ENCODE peak calls at places on chromosome 4, in six cellular contexts. W is pancreas; S is H9; G is tibial nerve; R is CD8-positive, alpha-beta T cell; E is effector memory CD4-positive, alpha-beta T cell. K is an unnamed sample.

GRCh38 chr4:90889171-90889570 is 762.0 kb downstream of the CCSER1 start:
- DNase-seq in E (no peak), W (no peak), G (no peak), R (no peak), S (no peak), K (no peak)

GRCh38 chr4:155405059-155405458 is 28.3 kb upstream of the MAP9 start:
- DNase-seq in S (no peak), W (no peak), G (no peak), R (no peak), E (no peak), K (no peak)

GRCh38 chr4:103673983-103674382 is 45.8 kb downstream of the TACR3 start:
- DNase-seq in E (no peak), R (no peak), S (no peak), G (no peak), W (no peak), K (no peak)

GRCh38 chr4:121253961-121254360 is 89.8 kb upstream of the TNIP3 start:
- DNase-seq in S (no peak), E (no peak), R (peak; percentile 23), W (no peak), G (no peak), K (no peak)

GRCh38 chr4:176044589-176044951 is 21.1 kb upstream of the WDR17 start:
- DNase-seq in S (no peak), R (no peak), E (no peak), G (no peak), W (no peak), K (no peak)

GRCh38 chr4:94516999-94517398 is 65.3 kb downstream of the PDLIM5 start:
- DNase-seq in W (no peak), S (no peak), R (no peak), G (no peak), E (no peak), K (no peak)

GRCh38 chr4:131002132-131002531 is 1906.2 kb downstream of the C4orf33 start:
- DNase-seq in G (no peak), E (no peak), R (no peak), W (no peak), S (no peak), K (no peak)

GRCh38 chr4:170111100-170111499 is 21.3 kb upstream of the AADAT start:
- DNase-seq in E (no peak), S (no peak), W (no peak), G (no peak), R (no peak), K (no peak)

GRCh38 chr4:161841759-161842158 is 322.0 kb downstream of the FSTL5 start:
- DNase-seq in E (no peak), W (no peak), G (no peak), S (no peak), R (no peak), K (no peak)

GRCh38 chr4:76457885-76458284 is 22.9 kb downstream of the SHROOM3 start:
- DNase-seq in S (peak; percentile 39), R (no peak), W (no peak), G (no peak), E (no peak), K (no peak)

GRCh38 chr4:84496356-84497219 is 2.5 kb downstream of the NKX6-1 start:
- DNase-seq in E (no peak), G (no peak), R (no peak), S (peak; percentile 65), W (no peak), K (no peak)

DNA sequence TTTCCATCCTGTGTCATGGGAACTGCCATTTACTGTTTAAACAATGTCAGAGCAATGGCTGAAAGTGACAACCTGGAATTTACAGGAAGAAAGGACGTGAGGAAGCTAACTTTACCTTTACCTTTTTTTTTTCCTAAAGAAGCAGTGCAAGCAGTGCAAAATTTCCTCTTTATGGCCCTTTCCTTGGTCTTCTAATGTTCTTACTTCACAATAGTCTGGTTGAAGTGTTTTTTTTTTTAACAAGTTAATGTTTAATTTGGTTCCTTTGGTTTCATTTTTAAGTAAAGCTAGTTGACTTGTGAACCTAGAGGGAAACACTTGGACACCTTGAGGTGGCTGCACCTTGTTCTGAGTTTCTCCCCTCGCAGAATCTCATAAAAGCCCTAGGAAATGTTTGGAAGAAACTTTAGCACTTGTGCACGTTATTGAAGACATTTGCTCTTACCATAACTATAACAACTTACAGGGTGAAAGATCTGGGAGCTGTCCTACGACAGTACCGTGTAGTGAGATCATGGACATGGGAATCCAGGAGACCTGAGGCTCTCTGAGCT is 1.8 kb downstream of the SGMS2 start:
- DNase-seq in E (no peak), W (no peak), G (no peak), R (no peak), S (no peak), K (no peak)
- H3K27ac ChIP-seq in E (no peak overlapping the region), W (peak overlapping the region; percentile 97), G (no peak overlapping the region), R (no peak overlapping the region), S (no peak overlapping the region), K (no peak overlapping the region)

GRCh38 chr4:55284331-55284730 is 61.7 kb upstream of the SRD5A3 start:
- DNase-seq in R (no peak), G (no peak), W (no peak), S (no peak), E (no peak), K (no peak)
- H3K9me3 ChIP-seq in R (peaks cover 6% of the 10 kb centered on the region), G (no peaks in the 10 kb centered on the region), W (no peaks in the 10 kb centered on the region), S (peaks cover 16% of the 10 kb centered on the region), E (peaks cover 13% of the 10 kb centered on the region), K (peaks cover 4% of the 10 kb centered on the region)

GRCh38 chr4:41209187-41209586 is 5.2 kb downstream of the APBB2 start:
- DNase-seq in R (no peak), S (no peak), E (no peak), G (no peak), W (no peak), K (no peak)
- H3K27ac ChIP-seq in R (no peak overlapping the region), S (no peak overlapping the region), E (no peak overlapping the region), G (no peak overlapping the region), W (peak overlapping the region; percentile 8), K (no peak overlapping the region)

GRCh38 chr4:13536607-13537006 is 7.7 kb downstream of the NKX3-2 start:
- DNase-seq in E (no peak), R (no peak), W (no peak), S (no peak), G (no peak), K (no peak)

GRCh38 chr4:13538427-13538973 is 5.8 kb downstream of the NKX3-2 start:
- DNase-seq in S (no peak), E (no peak), R (no peak), G (no peak), W (no peak), K (no peak)

GRCh38 chr4:13535708-13536361 is 8.5 kb downstream of the NKX3-2 start:
- DNase-seq in G (no peak), R (no peak), W (no peak), E (no peak), S (no peak), K (no peak)

GRCh38 chr4:13537832-13538177 is 6.5 kb downstream of the NKX3-2 start:
- DNase-seq in S (no peak), E (no peak), R (no peak), W (no peak), G (no peak), K (no peak)

GRCh38 chr4:13537011-13537831 is 7.1 kb downstream of the NKX3-2 start:
- DNase-seq in W (no peak), R (no peak), E (no peak), S (no peak), G (no peak), K (no peak)
- H3K9me3 ChIP-seq in W (no peaks in the 10 kb centered on the region), R (no peaks in the 10 kb centered on the region), E (peaks cover 18% of the 10 kb centered on the region), S (no peaks in the 10 kb centered on the region), G (no peaks in the 10 kb centered on the region), K (no peaks in the 10 kb centered on the region)

DNA sequence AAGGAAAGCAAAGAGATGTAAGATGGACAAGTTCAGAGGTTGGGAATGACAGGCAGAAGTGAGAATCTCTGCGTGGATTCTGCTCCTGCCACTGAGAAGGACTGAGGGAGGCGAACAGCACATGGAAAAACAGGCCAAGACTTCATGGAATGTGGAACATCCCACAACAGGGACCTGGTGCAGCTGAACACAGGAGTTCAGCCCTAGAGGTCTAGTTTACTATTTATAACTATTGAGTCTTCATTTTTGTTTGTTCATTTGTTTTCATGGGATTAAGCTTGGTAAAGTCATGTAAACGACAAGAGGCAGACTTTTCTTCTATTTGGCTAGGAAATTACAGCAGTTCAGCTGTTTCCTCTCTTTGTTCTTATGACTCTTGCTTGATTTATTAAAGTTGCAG is 234.5 kb downstream of the MAML3 start:
- DNase-seq in W (no peak), G (no peak), S (no peak), R (no peak), E (no peak), K (no peak)
- H3K27ac ChIP-seq in W (peak overlapping the region; percentile 72), G (peak overlapping the region; percentile 8), S (no peak overlapping the region), R (no peak overlapping the region), E (no peak overlapping the region), K (peak overlapping the region; percentile 23)

GRCh38 chr4:19462117-19462516 is 789.6 kb upstream of the SLIT2 start:
- DNase-seq in R (no peak), S (no peak), E (no peak), W (no peak), G (no peak), K (no peak)
- H3K9me3 ChIP-seq in R (no peaks in the 10 kb centered on the region), S (no peaks in the 10 kb centered on the region), E (no peaks in the 10 kb centered on the region), W (no peaks in the 10 kb centered on the region), G (no peaks in the 10 kb centered on the region), K (no peaks in the 10 kb centered on the region)

GRCh38 chr4:138051157-138051556 is 191.0 kb downstream of the SLC7A11 start:
- DNase-seq in S (no peak), R (no peak), E (no peak), G (no peak), W (no peak), K (no peak)
- H3K27ac ChIP-seq in S (no peak overlapping the region), R (no peak overlapping the region), E (no peak overlapping the region), G (no peak overlapping the region), W (no peak overlapping the region), K (no peak overlapping the region)

K was measured in ovary.